ENCODE peak calls at places on chromosome 21, in eight cellular contexts. One of them, this sample, is unnamed.

GRCh38 chr21:45102391-45102932 is 28.1 kb downstream of the ADARB1 start:
- DNase-seq in stomach: peak
- DNase-seq in stimulated activated naive B cell treated with anti-CD40 and anti-IgM and Interleukin-4, amounts not matched to agents 10 μg/mL and 1 μg/mL and 100 μg/mL, for 72 hours: no peak
- DNase-seq in EH: peak
- DNase-seq in ovary: no peak
- DNase-seq in GM10248: no peak
- DNase-seq in NCI-H2171 treated with DMSO at 0.1 percent for 48 hours: no peak
- DNase-seq in WTC11: no peak
- DNase-seq in this sample: no peak

GRCh38 chr21:46054447-46054846 is 43.5 kb upstream of the COL6A2 start:
- DNase-seq in NCI-H2171 treated with DMSO at 0.1 percent for 48 hours: no peak
- DNase-seq in EH: peak
- DNase-seq in ovary: peak
- DNase-seq in stimulated activated naive B cell treated with anti-CD40 and anti-IgM and Interleukin-4, amounts not matched to agents 10 μg/mL and 1 μg/mL and 100 μg/mL, for 72 hours: no peak
- DNase-seq in GM10248: no peak
- DNase-seq in stomach: no peak
- DNase-seq in WTC11: no peak
- DNase-seq in this sample: no peak

GRCh38 chr21:34199121-34199910 is 125.9 kb downstream of the MRPS6 start:
- DNase-seq in GM10248: no peak
- DNase-seq in EH: no peak
- DNase-seq in ovary: no peak
- DNase-seq in NCI-H2171 treated with DMSO at 0.1 percent for 48 hours: no peak
- DNase-seq in stimulated activated naive B cell treated with anti-CD40 and anti-IgM and Interleukin-4, amounts not matched to agents 10 μg/mL and 1 μg/mL and 100 μg/mL, for 72 hours: no peak
- DNase-seq in stomach: no peak
- DNase-seq in WTC11: no peak
- DNase-seq in this sample: no peak

GRCh38 chr21:43297411-43297981 is 128.7 kb downstream of the CRYAA start:
- DNase-seq in stomach: no peak
- DNase-seq in stimulated activated naive B cell treated with anti-CD40 and anti-IgM and Interleukin-4, amounts not matched to agents 10 μg/mL and 1 μg/mL and 100 μg/mL, for 72 hours: peak
- DNase-seq in EH: no peak
- DNase-seq in GM10248: no peak
- DNase-seq in ovary: no peak
- DNase-seq in NCI-H2171 treated with DMSO at 0.1 percent for 48 hours: no peak
- DNase-seq in WTC11: no peak
- DNase-seq in this sample: no peak

GRCh38 chr21:35933466-35933865 is 126.9 kb downstream of the SETD4 start:
- DNase-seq in NCI-H2171 treated with DMSO at 0.1 percent for 48 hours: no peak
- DNase-seq in GM10248: no peak
- DNase-seq in ovary: peak
- DNase-seq in WTC11: no peak
- DNase-seq in EH: peak
- DNase-seq in stimulated activated naive B cell treated with anti-CD40 and anti-IgM and Interleukin-4, amounts not matched to agents 10 μg/mL and 1 μg/mL and 100 μg/mL, for 72 hours: no peak
- DNase-seq in stomach: no peak
- DNase-seq in this sample: no peak

GRCh38 chr21:44708213-44708865 is 3.0 kb downstream of the TSPEAR start:
- DNase-seq in GM10248: no peak
- DNase-seq in ovary: no peak
- DNase-seq in EH: no peak
- DNase-seq in NCI-H2171 treated with DMSO at 0.1 percent for 48 hours: no peak
- DNase-seq in stimulated activated naive B cell treated with anti-CD40 and anti-IgM and Interleukin-4, amounts not matched to agents 10 μg/mL and 1 μg/mL and 100 μg/mL, for 72 hours: no peak
- DNase-seq in stomach: peak
- DNase-seq in WTC11: no peak
- DNase-seq in this sample: no peak

GRCh38 chr21:45228171-45228641 is 59.5 kb downstream of the POFUT2 start:
- DNase-seq in NCI-H2171 treated with DMSO at 0.1 percent for 48 hours: no peak
- DNase-seq in GM10248: no peak
- DNase-seq in stimulated activated naive B cell treated with anti-CD40 and anti-IgM and Interleukin-4, amounts not matched to agents 10 μg/mL and 1 μg/mL and 100 μg/mL, for 72 hours: no peak
- DNase-seq in EH: peak
- DNase-seq in stomach: no peak
- DNase-seq in ovary: no peak
- DNase-seq in WTC11: no peak
- DNase-seq in this sample: no peak

GRCh38 chr21:45154511-45155508 is 80.4 kb downstream of the ADARB1 start:
- DNase-seq in ovary: no peak
- DNase-seq in GM10248: no peak
- DNase-seq in stomach: peak
- DNase-seq in EH: peak
- DNase-seq in stimulated activated naive B cell treated with anti-CD40 and anti-IgM and Interleukin-4, amounts not matched to agents 10 μg/mL and 1 μg/mL and 100 μg/mL, for 72 hours: no peak
- DNase-seq in NCI-H2171 treated with DMSO at 0.1 percent for 48 hours: peak
- DNase-seq in WTC11: no peak
- DNase-seq in this sample: no peak

GRCh38 chr21:19683492-19683891 is 1279.9 kb upstream of the TMPRSS15 start:
- DNase-seq in stimulated activated naive B cell treated with anti-CD40 and anti-IgM and Interleukin-4, amounts not matched to agents 10 μg/mL and 1 μg/mL and 100 μg/mL, for 72 hours: no peak
- DNase-seq in WTC11: no peak
- DNase-seq in EH: no peak
- DNase-seq in GM10248: no peak
- DNase-seq in stomach: no peak
- DNase-seq in NCI-H2171 treated with DMSO at 0.1 percent for 48 hours: no peak
- DNase-seq in ovary: no peak
- DNase-seq in this sample: no peak

GRCh38 chr21:34274001-34274400 is 89.8 kb upstream of the KCNE2 start:
- DNase-seq in ovary: no peak
- DNase-seq in EH: peak
- DNase-seq in stomach: no peak
- DNase-seq in GM10248: no peak
- DNase-seq in NCI-H2171 treated with DMSO at 0.1 percent for 48 hours: no peak
- DNase-seq in WTC11: no peak
- DNase-seq in stimulated activated naive B cell treated with anti-CD40 and anti-IgM and Interleukin-4, amounts not matched to agents 10 μg/mL and 1 μg/mL and 100 μg/mL, for 72 hours: no peak
- DNase-seq in this sample: no peak

GRCh38 chr21:42360317-42360716 is 6.0 kb downstream of the TFF1 start:
- DNase-seq in EH: no peak
- DNase-seq in GM10248: no peak
- DNase-seq in WTC11: no peak
- DNase-seq in ovary: no peak
- DNase-seq in NCI-H2171 treated with DMSO at 0.1 percent for 48 hours: peak
- DNase-seq in stimulated activated naive B cell treated with anti-CD40 and anti-IgM and Interleukin-4, amounts not matched to agents 10 μg/mL and 1 μg/mL and 100 μg/mL, for 72 hours: no peak
- DNase-seq in stomach: no peak
- DNase-seq in this sample: no peak

GRCh38 chr21:32099812-32100416 is 178.9 kb downstream of the MIS18A start:
- DNase-seq in WTC11: no peak
- DNase-seq in stimulated activated naive B cell treated with anti-CD40 and anti-IgM and Interleukin-4, amounts not matched to agents 10 μg/mL and 1 μg/mL and 100 μg/mL, for 72 hours: no peak
- DNase-seq in EH: peak
- DNase-seq in NCI-H2171 treated with DMSO at 0.1 percent for 48 hours: no peak
- DNase-seq in stomach: no peak
- DNase-seq in ovary: no peak
- DNase-seq in GM10248: no peak
- DNase-seq in this sample: no peak

GRCh38 chr21:33325222-33326067 is 675 bp downstream of the IFNAR1 start:
- DNase-seq in NCI-H2171 treated with DMSO at 0.1 percent for 48 hours: peak
- DNase-seq in ovary: peak
- DNase-seq in EH: peak
- DNase-seq in GM10248: peak
- DNase-seq in stimulated activated naive B cell treated with anti-CD40 and anti-IgM and Interleukin-4, amounts not matched to agents 10 μg/mL and 1 μg/mL and 100 μg/mL, for 72 hours: peak
- DNase-seq in stomach: peak
- DNase-seq in WTC11: no peak
- DNase-seq in this sample: no peak

GRCh38 chr21:42039470-42039901 is 29.3 kb upstream of the ZBTB21 start:
- DNase-seq in EH: peak
- DNase-seq in NCI-H2171 treated with DMSO at 0.1 percent for 48 hours: no peak
- DNase-seq in GM10248: no peak
- DNase-seq in stomach: no peak
- DNase-seq in WTC11: no peak
- DNase-seq in stimulated activated naive B cell treated with anti-CD40 and anti-IgM and Interleukin-4, amounts not matched to agents 10 μg/mL and 1 μg/mL and 100 μg/mL, for 72 hours: no peak
- DNase-seq in ovary: peak
- DNase-seq in this sample: no peak

GRCh38 chr21:25845729-25846256 is 111.0 kb downstream of the GABPA start:
- DNase-seq in WTC11: no peak
- DNase-seq in EH: no peak
- DNase-seq in ovary: no peak
- DNase-seq in stimulated activated naive B cell treated with anti-CD40 and anti-IgM and Interleukin-4, amounts not matched to agents 10 μg/mL and 1 μg/mL and 100 μg/mL, for 72 hours: no peak
- DNase-seq in stomach: no peak
- DNase-seq in NCI-H2171 treated with DMSO at 0.1 percent for 48 hours: no peak
- DNase-seq in GM10248: no peak
- DNase-seq in this sample: no peak

GRCh38 chr21:43193651-43194302 is 25.0 kb downstream of the CRYAA start:
- DNase-seq in stimulated activated naive B cell treated with anti-CD40 and anti-IgM and Interleukin-4, amounts not matched to agents 10 μg/mL and 1 μg/mL and 100 μg/mL, for 72 hours: peak
- DNase-seq in NCI-H2171 treated with DMSO at 0.1 percent for 48 hours: peak
- DNase-seq in GM10248: no peak
- DNase-seq in EH: peak
- DNase-seq in ovary: no peak
- DNase-seq in WTC11: peak
- DNase-seq in stomach: no peak
- DNase-seq in this sample: no peak

GRCh38 chr21:16532841-16533240 is 803.1 kb downstream of the USP25 start:
- DNase-seq in NCI-H2171 treated with DMSO at 0.1 percent for 48 hours: no peak
- DNase-seq in stimulated activated naive B cell treated with anti-CD40 and anti-IgM and Interleukin-4, amounts not matched to agents 10 μg/mL and 1 μg/mL and 100 μg/mL, for 72 hours: no peak
- DNase-seq in ovary: no peak
- DNase-seq in GM10248: no peak
- DNase-seq in WTC11: no peak
- DNase-seq in EH: no peak
- DNase-seq in stomach: no peak
- DNase-seq in this sample: no peak

GRCh38 chr21:29056538-29057050 is 16.9 kb downstream of the CCT8 start:
- DNase-seq in stimulated activated naive B cell treated with anti-CD40 and anti-IgM and Interleukin-4, amounts not matched to agents 10 μg/mL and 1 μg/mL and 100 μg/mL, for 72 hours: no peak
- DNase-seq in EH: no peak
- DNase-seq in GM10248: no peak
- DNase-seq in NCI-H2171 treated with DMSO at 0.1 percent for 48 hours: no peak
- DNase-seq in stomach: no peak
- DNase-seq in WTC11: no peak
- DNase-seq in ovary: no peak
- DNase-seq in this sample: no peak

GRCh38 chr21:42513151-42513984 is at the start of gene SLC37A1:
- DNase-seq in EH: no peak
- DNase-seq in WTC11: peak
- DNase-seq in GM10248: peak
- DNase-seq in stimulated activated naive B cell treated with anti-CD40 and anti-IgM and Interleukin-4, amounts not matched to agents 10 μg/mL and 1 μg/mL and 100 μg/mL, for 72 hours: peak
- DNase-seq in ovary: peak
- DNase-seq in NCI-H2171 treated with DMSO at 0.1 percent for 48 hours: no peak
- DNase-seq in stomach: peak
- DNase-seq in this sample: no peak

GRCh38 chr21:36541721-36542139 is 61.8 kb upstream of the CLDN14 start:
- DNase-seq in WTC11: no peak
- DNase-seq in NCI-H2171 treated with DMSO at 0.1 percent for 48 hours: no peak
- DNase-seq in EH: no peak
- DNase-seq in stimulated activated naive B cell treated with anti-CD40 and anti-IgM and Interleukin-4, amounts not matched to agents 10 μg/mL and 1 μg/mL and 100 μg/mL, for 72 hours: no peak
- DNase-seq in stomach: no peak
- DNase-seq in GM10248: no peak
- DNase-seq in ovary: no peak
- DNase-seq in this sample: no peak

GRCh38 chr21:16406355-16406754 is 676.6 kb downstream of the USP25 start:
- DNase-seq in stomach: no peak
- DNase-seq in WTC11: no peak
- DNase-seq in stimulated activated naive B cell treated with anti-CD40 and anti-IgM and Interleukin-4, amounts not matched to agents 10 μg/mL and 1 μg/mL and 100 μg/mL, for 72 hours: no peak
- DNase-seq in EH: no peak
- DNase-seq in NCI-H2171 treated with DMSO at 0.1 percent for 48 hours: no peak
- DNase-seq in GM10248: no peak
- DNase-seq in ovary: no peak
- DNase-seq in this sample: no peak

GRCh38 chr21:41600961-41601572 is 93.1 kb upstream of the TMPRSS2 start:
- DNase-seq in GM10248: no peak
- DNase-seq in NCI-H2171 treated with DMSO at 0.1 percent for 48 hours: no peak
- DNase-seq in WTC11: no peak
- DNase-seq in EH: no peak
- DNase-seq in ovary: no peak
- DNase-seq in stimulated activated naive B cell treated with anti-CD40 and anti-IgM and Interleukin-4, amounts not matched to agents 10 μg/mL and 1 μg/mL and 100 μg/mL, for 72 hours: no peak
- DNase-seq in stomach: peak
- DNase-seq in this sample: no peak

GRCh38 chr21:35619184-35619583 is 441.1 kb downstream of the SETD4 start:
- DNase-seq in stimulated activated naive B cell treated with anti-CD40 and anti-IgM and Interleukin-4, amounts not matched to agents 10 μg/mL and 1 μg/mL and 100 μg/mL, for 72 hours: no peak
- DNase-seq in EH: peak
- DNase-seq in ovary: no peak
- DNase-seq in WTC11: no peak
- DNase-seq in stomach: no peak
- DNase-seq in NCI-H2171 treated with DMSO at 0.1 percent for 48 hours: no peak
- DNase-seq in GM10248: no peak
- DNase-seq in this sample: no peak

GRCh38 chr21:42862123-42862475 is 17.2 kb downstream of the WDR4 start:
- DNase-seq in GM10248: no peak
- DNase-seq in WTC11: no peak
- DNase-seq in EH: no peak
- DNase-seq in stomach: no peak
- DNase-seq in NCI-H2171 treated with DMSO at 0.1 percent for 48 hours: no peak
- DNase-seq in ovary: no peak
- DNase-seq in stimulated activated naive B cell treated with anti-CD40 and anti-IgM and Interleukin-4, amounts not matched to agents 10 μg/mL and 1 μg/mL and 100 μg/mL, for 72 hours: no peak
- DNase-seq in this sample: no peak

GRCh38 chr21:46422636-46423241 is 36.0 kb upstream of the DIP2A start:
- DNase-seq in NCI-H2171 treated with DMSO at 0.1 percent for 48 hours: no peak
- DNase-seq in ovary: no peak
- DNase-seq in GM10248: no peak
- DNase-seq in EH: no peak
- DNase-seq in stomach: no peak
- DNase-seq in WTC11: no peak
- DNase-seq in stimulated activated naive B cell treated with anti-CD40 and anti-IgM and Interleukin-4, amounts not matched to agents 10 μg/mL and 1 μg/mL and 100 μg/mL, for 72 hours: no peak
- DNase-seq in this sample: no peak

GRCh38 chr21:42332557-42332956 is 17.3 kb upstream of the TFF3 start:
- DNase-seq in WTC11: no peak
- DNase-seq in stomach: no peak
- DNase-seq in ovary: no peak
- DNase-seq in GM10248: no peak
- DNase-seq in stimulated activated naive B cell treated with anti-CD40 and anti-IgM and Interleukin-4, amounts not matched to agents 10 μg/mL and 1 μg/mL and 100 μg/mL, for 72 hours: no peak
- DNase-seq in EH: no peak
- DNase-seq in NCI-H2171 treated with DMSO at 0.1 percent for 48 hours: no peak
- DNase-seq in this sample: no peak

GRCh38 chr21:34669149-34669879 is 520 bp downstream of the CLIC6 start:
- DNase-seq in stimulated activated naive B cell treated with anti-CD40 and anti-IgM and Interleukin-4, amounts not matched to agents 10 μg/mL and 1 μg/mL and 100 μg/mL, for 72 hours: peak
- DNase-seq in ovary: peak
- DNase-seq in NCI-H2171 treated with DMSO at 0.1 percent for 48 hours: no peak
- DNase-seq in GM10248: peak
- DNase-seq in stomach: peak
- DNase-seq in WTC11: peak
- DNase-seq in EH: no peak
- DNase-seq in this sample: no peak

GRCh38 chr21:26107439-26107838 is 63.1 kb downstream of the APP start:
- DNase-seq in stimulated activated naive B cell treated with anti-CD40 and anti-IgM and Interleukin-4, amounts not matched to agents 10 μg/mL and 1 μg/mL and 100 μg/mL, for 72 hours: no peak
- DNase-seq in EH: no peak
- DNase-seq in WTC11: no peak
- DNase-seq in NCI-H2171 treated with DMSO at 0.1 percent for 48 hours: peak
- DNase-seq in stomach: no peak
- DNase-seq in GM10248: no peak
- DNase-seq in ovary: no peak
- DNase-seq in this sample: no peak

GRCh38 chr21:45074818-45075605 is 632 bp downstream of the ADARB1 start:
- DNase-seq in GM10248: peak
- DNase-seq in NCI-H2171 treated with DMSO at 0.1 percent for 48 hours: peak
- DNase-seq in ovary: no peak
- DNase-seq in stimulated activated naive B cell treated with anti-CD40 and anti-IgM and Interleukin-4, amounts not matched to agents 10 μg/mL and 1 μg/mL and 100 μg/mL, for 72 hours: peak
- DNase-seq in stomach: peak
- DNase-seq in WTC11: peak
- DNase-seq in EH: peak
- DNase-seq in this sample: no peak

GRCh38 chr21:37041706-37042271 is 31.1 kb downstream of the PIGP start:
- DNase-seq in stimulated activated naive B cell treated with anti-CD40 and anti-IgM and Interleukin-4, amounts not matched to agents 10 μg/mL and 1 μg/mL and 100 μg/mL, for 72 hours: no peak
- DNase-seq in stomach: no peak
- DNase-seq in WTC11: no peak
- DNase-seq in ovary: no peak
- DNase-seq in EH: no peak
- DNase-seq in GM10248: no peak
- DNase-seq in NCI-H2171 treated with DMSO at 0.1 percent for 48 hours: peak
- DNase-seq in this sample: no peak

GRCh38 chr21:37673801-37674575 is 242.3 kb downstream of the KCNJ6 start:
- DNase-seq in GM10248: no peak
- DNase-seq in WTC11: no peak
- DNase-seq in NCI-H2171 treated with DMSO at 0.1 percent for 48 hours: no peak
- DNase-seq in stomach: no peak
- DNase-seq in ovary: no peak
- DNase-seq in EH: no peak
- DNase-seq in stimulated activated naive B cell treated with anti-CD40 and anti-IgM and Interleukin-4, amounts not matched to agents 10 μg/mL and 1 μg/mL and 100 μg/mL, for 72 hours: no peak
- DNase-seq in this sample: no peak

GRCh38 chr21:18155508-18156193 is 89.0 kb upstream of the CHODL start:
- DNase-seq in EH: no peak
- DNase-seq in GM10248: no peak
- DNase-seq in ovary: no peak
- DNase-seq in WTC11: no peak
- DNase-seq in NCI-H2171 treated with DMSO at 0.1 percent for 48 hours: peak
- DNase-seq in stomach: no peak
- DNase-seq in stimulated activated naive B cell treated with anti-CD40 and anti-IgM and Interleukin-4, amounts not matched to agents 10 μg/mL and 1 μg/mL and 100 μg/mL, for 72 hours: no peak
- DNase-seq in this sample: no peak

GRCh38 chr21:20031807-20032206 is 966.4 kb upstream of the NCAM2 start:
- DNase-seq in stomach: no peak
- DNase-seq in GM10248: no peak
- DNase-seq in EH: no peak
- DNase-seq in ovary: no peak
- DNase-seq in WTC11: no peak
- DNase-seq in NCI-H2171 treated with DMSO at 0.1 percent for 48 hours: no peak
- DNase-seq in stimulated activated naive B cell treated with anti-CD40 and anti-IgM and Interleukin-4, amounts not matched to agents 10 μg/mL and 1 μg/mL and 100 μg/mL, for 72 hours: no peak
- DNase-seq in this sample: no peak

GRCh38 chr21:17468698-17469097 is 44.1 kb upstream of the CXADR start:
- DNase-seq in WTC11: no peak
- DNase-seq in EH: no peak
- DNase-seq in GM10248: no peak
- DNase-seq in ovary: no peak
- DNase-seq in NCI-H2171 treated with DMSO at 0.1 percent for 48 hours: no peak
- DNase-seq in stomach: no peak
- DNase-seq in stimulated activated naive B cell treated with anti-CD40 and anti-IgM and Interleukin-4, amounts not matched to agents 10 μg/mL and 1 μg/mL and 100 μg/mL, for 72 hours: no peak
- DNase-seq in this sample: no peak